ENCODE peak calls at places on chromosome 15, in eight cellular contexts. K is NB4; L is caudate nucleus; E is nephron progenitor cell; F is fibroblast of pulmonary artery; C is HTR-8/SVneo; Z is stimulated activated naive CD8-positive, alpha-beta T cell treated with anti-CD3 and anti-CD28 coated beads, Interleukin-15, Interleukin-2, amounts not matched to agents 100 U/mL and 50 U/mL, for 24 hours; R is activated gamma-delta T cell treated with Interleukin-2 at 50 U/mL for 16 hours. N is an unnamed sample.

GRCh38 chr15:26634319-26634718 is 138.5 kb downstream of the GABRB3 start:
- DNase-seq in K (no peak), L (no peak), E (peak), F (no peak), C (no peak), Z (no peak), R (no peak), N (no peak)

GRCh38 chr15:80779658-80780415 is 667 bp downstream of the CEMIP start:
- DNase-seq in K (no peak), L (no peak), E (peak), F (peak), C (peak), Z (no peak), R (no peak), N (no peak)

GRCh38 chr15:89749526-89749925 is 1.5 kb downstream of the MESP1 start:
- DNase-seq in K (no peak), L (no peak), E (no peak), F (no peak), C (no peak), Z (no peak), R (no peak), N (no peak)

GRCh38 chr15:33145447-33145846 is 49.1 kb downstream of the FMN1 start:
- DNase-seq in K (no peak), L (no peak), E (no peak), F (no peak), C (no peak), Z (no peak), R (no peak), N (no peak)

GRCh38 chr15:69697913-69698312 is 245.3 kb downstream of the RPLP1 start:
- DNase-seq in K (no peak), L (no peak), E (no peak), F (no peak), C (no peak), Z (no peak), R (no peak), N (no peak)

GRCh38 chr15:101795455-101795854 is 7.9 kb upstream of the OR4F6 start:
- DNase-seq in K (no peak), L (peak), E (no peak), F (peak), C (peak), Z (no peak), R (no peak), N (no peak)

GRCh38 chr15:70698412-70698811 is 64.9 kb downstream of the UACA start:
- DNase-seq in K (no peak), L (no peak), E (no peak), F (no peak), C (no peak), Z (no peak), R (no peak), N (no peak)

GRCh38 chr15:64443747-64444621 is 16.4 kb upstream of the ZNF609 start:
- DNase-seq in K (no peak), L (peak), E (no peak), F (peak), C (peak), Z (no peak), R (no peak), N (no peak)

N was measured in dorsolateral prefrontal cortex.